ENCODE peak calls at places on chromosomes 4 and X, in ten cellular contexts. I is pancreas, Q is lung, F is AG04450, Z is psoas muscle, A is left lung, J is GM06990, V is thoracic aorta, O is transverse colon, P is cardiac muscle cell. B is an unnamed sample. For H3K27me3, the result is how much of the 10 kb centered on the place peaks cover.

GRCh38 chrX:107672955-107673378 is 44.7 kb downstream of the PRPS1 start:
- DNase-seq in I (peak), V (no peak), Z (peak), F (no peak), P (peak), O (peak), Q (peak), A (peak), J (peak), B (peak)

GRCh38 chr4:178316211-178316610 is 874.0 kb upstream of the AGA start:
- DNase-seq in O (peak), P (no peak), J (no peak), F (no peak), Z (no peak), Q (no peak), V (no peak), A (no peak), I (no peak), B (no peak)

GRCh38 chrX:24148535-24149345 is 789 bp upstream of the ZFX start:
- DNase-seq in Z (no peak), F (no peak), V (no peak), Q (peak), A (no peak), I (peak), P (no peak), J (no peak), O (no peak), B (peak)

GRCh38 chr4:36208884-36209473 is 35.3 kb downstream of the ARAP2 start:
- DNase-seq in O (peak), I (no peak), F (no peak), A (no peak), V (no peak), Q (no peak), P (no peak), J (peak), Z (no peak), B (no peak)

GRCh38 chrX:53241558-53241957 is 16.6 kb upstream of the KDM5C start:
- DNase-seq in V (no peak), P (no peak), Z (no peak), A (no peak), Q (no peak), O (no peak), I (no peak), J (no peak), F (no peak), B (no peak)

GRCh38 chr4:27094785-27095184 is 234.1 kb downstream of the STIM2 start:
- DNase-seq in F (no peak), Q (peak), V (no peak), A (no peak), O (no peak), Z (no peak), J (no peak), P (no peak), I (peak), B (no peak)

GRCh38 chr4:109589605-109590004 is 29.6 kb downstream of the MCUB start:
- DNase-seq in Z (no peak), Q (no peak), P (no peak), I (no peak), J (no peak), O (no peak), F (no peak), A (no peak), V (no peak), B (no peak)

GRCh38 chrX:44223150-44223549 is 120.3 kb downstream of the EFHC2 start:
- DNase-seq in P (no peak), J (no peak), F (no peak), O (peak), V (no peak), A (no peak), I (peak), Q (no peak), Z (no peak), B (no peak)

GRCh38 chr4:26936284-26937065 is 75.8 kb downstream of the STIM2 start:
- DNase-seq in Q (no peak), P (no peak), Z (no peak), A (peak), I (no peak), V (no peak), F (no peak), O (no peak), J (no peak), B (no peak)

GRCh38 chrX:119015407-119016242 is 41.2 kb downstream of the LONRF3 start:
- DNase-seq in J (peak), O (peak), Z (peak), F (peak), I (peak), Q (peak), V (peak), P (no peak), A (peak), B (no peak)

GRCh38 chr4:119692001-119692400 is 63.4 kb upstream of the PDE5A start:
- DNase-seq in Z (no peak), Q (no peak), I (no peak), A (no peak), P (no peak), F (no peak), O (no peak), V (peak), J (no peak), B (no peak)

GRCh38 chrX:46279214-46279924 is 265.9 kb downstream of the ZNF674 start:
- DNase-seq in A (no peak), I (no peak), P (no peak), V (no peak), F (no peak), Z (no peak), O (no peak), J (no peak), Q (no peak), B (no peak)

GRCh38 chr4:95508421-95508820 is 40.4 kb downstream of the UNC5C start:
- DNase-seq in O (no peak), Q (no peak), Z (no peak), A (no peak), I (no peak), P (no peak), F (no peak), J (no peak), V (no peak), B (no peak)

GRCh38 chrX:15299945-15300851 is 15.2 kb downstream of the ASB11 start:
- DNase-seq in P (no peak), J (no peak), Z (no peak), F (no peak), V (no peak), I (no peak), A (no peak), Q (no peak), O (no peak), B (peak)

DNA sequence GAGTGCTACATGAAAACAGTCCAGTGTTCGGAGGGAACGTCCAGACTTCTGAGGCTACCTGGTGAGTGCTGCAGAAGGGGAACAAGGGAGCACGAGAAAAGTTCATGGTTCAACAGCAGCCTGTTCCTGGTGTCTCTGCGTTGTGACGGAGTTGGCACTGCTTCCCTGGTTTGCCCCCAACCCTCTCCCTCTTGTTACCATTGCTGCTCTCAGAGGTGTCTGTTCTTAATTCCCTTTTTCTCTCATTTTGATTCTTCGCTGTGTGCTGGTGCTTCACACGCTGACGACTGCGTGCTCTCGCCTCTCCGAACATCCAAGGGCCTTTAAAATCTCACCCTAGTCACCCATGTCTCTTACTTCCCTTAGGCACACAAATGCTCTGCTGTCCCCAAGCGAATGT is 1.6 kb upstream of the FAM149A start:
- DNase-seq in V (no peak), I (no peak), F (no peak), A (no peak), Q (no peak), O (no peak), J (no peak), Z (no peak), P (no peak), B (no peak)
- H3K27me3 ChIP-seq in V (under half), I (under half), F (under half), A (under half), Q (under half), O (under half), J (under half), Z (under half), P (under half), B (under half)

GRCh38 chr4:141524116-141524515 is 112.3 kb upstream of the IL15 start:
- DNase-seq in Z (no peak), I (no peak), V (no peak), F (no peak), O (no peak), P (no peak), Q (no peak), A (no peak), J (no peak), B (no peak)

GRCh38 chr4:141518222-141518621 is 118.2 kb upstream of the IL15 start:
- DNase-seq in Q (no peak), V (no peak), I (no peak), Z (no peak), O (no peak), A (no peak), P (no peak), F (no peak), J (no peak), B (no peak)
- TF ChIP-seq CTCF in Q (no peak), V (no peak), I (no peak), Z (no peak), O (no peak), A (no peak), P (no peak), F (no peak), J (no peak), B (no peak)

DNA sequence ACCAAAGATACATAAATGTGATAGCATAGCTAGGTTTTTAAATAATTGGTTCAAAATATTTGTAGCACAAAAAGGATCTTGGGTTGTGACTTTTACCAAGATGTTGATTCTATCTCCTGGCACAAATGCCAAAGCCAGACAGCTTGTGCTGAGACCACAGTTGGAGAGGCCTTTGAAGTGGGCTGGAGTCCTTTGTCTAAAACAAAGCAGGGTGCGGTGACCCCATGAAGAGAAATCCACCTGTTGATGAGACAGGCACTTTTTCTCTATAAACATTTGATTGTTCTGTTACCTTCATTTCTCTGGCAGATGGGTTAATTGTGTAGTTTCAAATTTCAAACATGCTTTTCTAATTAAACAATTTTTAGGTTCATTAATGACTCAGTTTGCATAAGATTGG is 56.7 kb downstream of the STOX2 start:
- DNase-seq in O (no peak), I (no peak), A (no peak), Q (no peak), V (no peak), Z (no peak), F (no peak), J (no peak), P (no peak), B (no peak)
- H3K27me3 ChIP-seq in O (under half), I (under half), A (under half), Q (under half), V (under half), Z (under half), F (under half), J (under half), P (under half), B (under half)

GRCh38 chrX:7828594-7828993 is 14.4 kb upstream of the VCX start:
- DNase-seq in O (no peak), J (no peak), A (no peak), V (no peak), P (peak), F (no peak), I (no peak), Q (no peak), Z (no peak), B (no peak)
- TF ChIP-seq CTCF in O (peak), J (peak), A (no peak), V (no peak), P (no peak), F (no peak), I (no peak), Q (no peak), Z (no peak), B (peak)

GRCh38 chr4:54109226-54110018 is 9.5 kb downstream of the GSX2 start:
- DNase-seq in J (no peak), Z (no peak), O (no peak), F (no peak), I (no peak), A (no peak), P (no peak), Q (no peak), V (no peak), B (no peak)
- H3K27me3 ChIP-seq in J (under half), Z (under half), O (half or more), F (under half), I (under half), A (half or more), P (half or more), Q (under half), V (under half), B (under half)

GRCh38 chr4:169009281-169010124 is 552 bp downstream of the CBR4 start:
- DNase-seq in Q (peak), Z (peak), J (peak), P (peak), F (no peak), V (peak), O (peak), I (peak), A (peak), B (peak)
- TF ChIP-seq CTCF in Q (peak), Z (no peak), J (peak), P (peak), F (peak), V (no peak), O (no peak), I (no peak), A (no peak), B (no peak)

DNA sequence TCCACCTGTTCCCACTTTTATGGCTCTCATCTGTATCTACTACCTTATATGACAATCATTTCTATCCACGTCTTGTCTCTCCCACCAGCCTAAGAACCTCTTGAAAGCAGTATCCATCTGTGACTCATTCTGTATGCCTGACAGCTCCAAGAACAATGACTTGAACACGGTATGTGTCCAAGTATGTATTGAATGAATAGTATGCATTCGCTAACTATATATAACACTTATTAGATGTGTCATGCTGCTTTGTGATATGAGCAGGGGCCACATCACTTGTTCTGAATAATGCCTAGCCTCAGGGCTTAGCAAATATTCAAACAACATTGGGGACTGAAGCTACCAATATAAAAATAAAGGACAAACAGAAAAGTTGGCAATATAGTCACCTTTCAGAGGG is 4.9 kb downstream of the OPHN1 start:
- DNase-seq in Q (no peak), A (no peak), P (no peak), J (no peak), V (no peak), Z (no peak), O (no peak), F (no peak), I (no peak), B (no peak)
- H3K27me3 ChIP-seq in Q (under half), A (under half), P (under half), J (under half), V (under half), Z (under half), O (under half), F (under half), I (under half), B (under half)

GRCh38 chrX:154397888-154398667 is at the start of gene RPL10:
- DNase-seq in Z (peak), F (peak), P (peak), J (peak), V (peak), A (peak), O (peak), I (peak), Q (peak), B (peak)

GRCh38 chrX:154399527-154400368 is 1.6 kb downstream of the RPL10 start:
- DNase-seq in J (no peak), O (no peak), V (no peak), A (no peak), Q (no peak), I (no peak), P (no peak), F (no peak), Z (no peak), B (no peak)

GRCh38 chrX:154401045-154401799 is 3.0 kb downstream of the RPL10 start:
- DNase-seq in A (no peak), F (no peak), O (no peak), J (no peak), V (no peak), P (no peak), Q (no peak), I (no peak), Z (no peak), B (peak)

GRCh38 chrX:154398668-154399526 is 720 bp downstream of the RPL10 start:
- DNase-seq in F (no peak), Z (peak), Q (peak), O (peak), P (peak), I (peak), A (peak), J (peak), V (peak), B (peak)

GRCh38 chrX:154396948-154397887 is 959 bp upstream of the RPL10 start:
- DNase-seq in I (peak), Q (peak), P (peak), F (no peak), A (peak), O (peak), V (no peak), Z (peak), J (peak), B (peak)
- TF ChIP-seq CTCF in I (no peak), Q (no peak), P (no peak), F (no peak), A (no peak), O (no peak), V (no peak), Z (no peak), J (no peak), B (no peak)

B was measured in Caco-2.